ENCODE peak calls at places on chromosomes 16 and 17, in ten cellular contexts. C is brain microvascular endothelial cell; X is LoVo; L is ureter; P is stomach; W is psoas muscle; Y is transverse colon; M is effector memory CD4-positive, alpha-beta T cell; Q is 8988T; V is activated naive CD4-positive, alpha-beta T cell treated with Interleukin-2 at 50 U/mL for 16 hours. R is an unnamed sample.
A peak's percentile ranks its signal among the peaks of the same experiment; 100 is the strongest.

GRCh38 chr17:38848939-38849563 is 4.5 kb downstream of the RPL23 start:
- DNase-seq in V (no peak), X (no peak), Y (no peak), M (no peak), W (no peak), L (no peak), P (no peak), C (no peak), Q (no peak), R (no peak)

GRCh38 chr17:19287651-19288050 is 50.5 kb downstream of the EPN2 start:
- DNase-seq in Y (no peak), W (no peak), L (no peak), P (no peak), Q (no peak), V (no peak), X (no peak), M (no peak), C (no peak), R (no peak)

GRCh38 chr17:64741924-64742670 is 80.0 kb upstream of the SMURF2 start:
- DNase-seq in Y (peak; percentile 16), V (no peak), Q (no peak), P (no peak), X (no peak), W (peak; percentile 79), M (no peak), C (no peak), L (peak; percentile 61), R (no peak)

GRCh38 chr16:3868967-3869366 is 11.5 kb downstream of the CREBBP start:
- DNase-seq in P (no peak), M (no peak), Q (no peak), V (no peak), X (no peak), Y (no peak), W (no peak), C (no peak), L (no peak), R (no peak)

GRCh38 chr16:46932802-46933201 is 40.7 kb downstream of the DNAJA2 start:
- DNase-seq in M (no peak), V (no peak), Q (no peak), L (no peak), Y (no peak), X (no peak), W (no peak), C (no peak), P (peak; percentile 36), R (no peak)

GRCh38 chr16:28991687-28992086 is 6.8 kb downstream of the LAT start:
- DNase-seq in Y (no peak), L (no peak), P (no peak), V (no peak), C (no peak), M (no peak), Q (no peak), W (no peak), X (no peak), R (no peak)

GRCh38 chr16:14961405-14962186 is 13.2 kb upstream of the PDXDC1 start:
- DNase-seq in V (no peak), L (peak; percentile 37), C (no peak), M (no peak), P (no peak), Q (no peak), Y (no peak), X (no peak), W (no peak), R (no peak)

GRCh38 chr17:79939755-79940154 is 95.9 kb downstream of the TBC1D16 start:
- DNase-seq in L (no peak), P (no peak), X (no peak), M (no peak), Y (no peak), C (no peak), V (no peak), Q (peak; percentile 5), W (no peak), R (no peak)

GRCh38 chr17:269616-270514 is 82.7 kb downstream of the RPH3AL start:
- DNase-seq in M (no peak), X (no peak), L (no peak), C (no peak), W (peak; percentile 45), V (no peak), Y (no peak), Q (no peak), P (no peak), R (peak; percentile 37)

GRCh38 chr16:27980076-27980775 is 83.3 kb downstream of the GSG1L start:
- DNase-seq in V (no peak), L (no peak), C (no peak), P (no peak), Y (no peak), W (no peak), Q (no peak), M (no peak), X (no peak), R (no peak)

GRCh38 chr16:67169642-67170167 is 633 bp upstream of the NOL3 start:
- DNase-seq in L (no peak), V (peak; percentile 40), X (no peak), Y (peak; percentile 38), C (no peak), M (no peak), W (no peak), P (no peak), Q (no peak), R (no peak)

GRCh38 chr16:81175325-81175891 is 63.1 kb upstream of the BCO1 start:
- DNase-seq in C (peak; percentile 66), Y (no peak), P (no peak), X (peak; percentile 12), L (no peak), M (no peak), V (no peak), W (no peak), Q (no peak), R (no peak)

GRCh38 chr17:81237591-81238489 is 1.0 kb downstream of the TEPSIN start:
- DNase-seq in P (no peak), Q (no peak), C (no peak), M (no peak), V (no peak), Y (no peak), W (no peak), L (no peak), X (peak; percentile 21), R (no peak)

GRCh38 chr17:77698903-77699615 is 259.4 kb upstream of the TNRC6C start:
- DNase-seq in L (peak; percentile 14), X (no peak), M (no peak), Q (no peak), C (no peak), Y (no peak), V (no peak), P (no peak), W (no peak), R (no peak)

GRCh38 chr17:74972107-74972972 is at the start of gene HID1:
- DNase-seq in V (peak; percentile 79), W (peak; percentile 68), M (peak; percentile 78), Y (peak; percentile 84), X (peak; percentile 76), Q (no peak), L (peak; percentile 69), C (no peak), P (peak; percentile 91), R (peak; percentile 57)

GRCh38 chr16:56367764-56368163 is 57.6 kb downstream of the AMFR start:
- DNase-seq in P (no peak), Y (no peak), W (no peak), L (no peak), Q (no peak), X (no peak), M (no peak), C (no peak), V (no peak), R (peak; percentile 33)

GRCh38 chr17:77535892-77536291 is 395.1 kb downstream of the SEC14L1 start:
- DNase-seq in M (no peak), W (no peak), V (peak; percentile 12), L (no peak), Y (no peak), Q (no peak), X (no peak), C (no peak), P (no peak), R (no peak)

R was measured in left lobe of liver.